ENCODE peak calls at places on chromosomes 12 and 14, in seven cellular contexts. W, S, C, O, R, J and E are unnamed samples.

GRCh38 chr12:45304514-45305178 is 88.8 kb downstream of the ANO6 start:
- DNase-seq in R (no peak), S (no peak), O (no peak), J (no peak), C (no peak), W (no peak), E (no peak)

GRCh38 chr12:113473942-113474341 is 2.3 kb upstream of the LHX5 start:
- DNase-seq in O (no peak), S (no peak), C (no peak), J (no peak), W (no peak), R (no peak), E (peak; percentile 82)

GRCh38 chr12:107512391-107512790 is 173.2 kb upstream of the PWP1 start:
- DNase-seq in C (no peak), R (no peak), O (no peak), W (no peak), S (no peak), J (no peak), E (peak; percentile 19)

GRCh38 chr14:101235042-101235871 is 326.0 kb upstream of the DIO3 start:
- DNase-seq in J (peak; percentile 87), R (peak; percentile 80), S (peak; percentile 83), W (peak; percentile 45), O (peak; percentile 43), C (no peak), E (peak; percentile 92)

GRCh38 chr12:75446857-75447256 is 33.7 kb upstream of the GLIPR1 start:
- DNase-seq in J (no peak), C (no peak), W (no peak), R (no peak), O (no peak), S (no peak), E (no peak)

GRCh38 chr14:94345344-94346072 is 22.4 kb upstream of the SERPINA6 start:
- DNase-seq in R (no peak), S (peak; percentile 78), W (no peak), O (no peak), C (no peak), J (no peak), E (no peak)

GRCh38 chr12:88471641-88472040 is 108.6 kb downstream of the KITLG start:
- DNase-seq in J (no peak), O (no peak), C (no peak), R (peak; percentile 45), W (no peak), S (no peak), E (no peak)

GRCh38 chr14:24172261-24172860 is 481 bp downstream of the REC8 start:
- DNase-seq in C (no peak), O (no peak), S (no peak), J (no peak), W (no peak), R (no peak), E (peak; percentile 66)

GRCh38 chr12:8890313-8891084 is 23.8 kb upstream of the PHC1 start:
- DNase-seq in J (peak; percentile 81), C (no peak), W (peak; percentile 27), S (peak; percentile 74), R (peak; percentile 64), O (no peak), E (peak; percentile 91)

GRCh38 chr12:58530421-58531067 is 389.8 kb downstream of the LRIG3 start:
- DNase-seq in C (no peak), W (no peak), J (no peak), S (no peak), O (no peak), R (no peak), E (no peak)

GRCh38 chr12:12717586-12718381 is 616 bp downstream of the CDKN1B start:
- DNase-seq in J (peak; percentile 33), R (peak; percentile 52), C (no peak), W (peak; percentile 48), O (no peak), S (peak; percentile 41), E (peak; percentile 84)

GRCh38 chr14:37583358-37584210 is 11.5 kb downstream of the FOXA1 start:
- DNase-seq in S (peak; percentile 80), O (no peak), C (no peak), R (no peak), W (peak; percentile 57), J (peak; percentile 79), E (peak; percentile 68)

GRCh38 chr14:75341639-75342038 is 63.0 kb downstream of the FOS start:
- DNase-seq in C (no peak), W (no peak), S (no peak), O (no peak), J (no peak), R (no peak), E (no peak)

GRCh38 chr12:105672171-105672570 is 341.7 kb downstream of the C12orf75 start:
- DNase-seq in J (no peak), O (no peak), S (no peak), W (no peak), R (no peak), C (no peak), E (no peak)

GRCh38 chr12:25187781-25188180 is 7.2 kb downstream of the DNAI7 start:
- DNase-seq in W (no peak), J (no peak), C (no peak), R (no peak), S (no peak), O (no peak), E (no peak)

GRCh38 chr12:124808276-124808675 is 55.4 kb downstream of the SCARB1 start:
- DNase-seq in J (no peak), W (no peak), S (no peak), C (no peak), R (no peak), O (no peak), E (no peak)

GRCh38 chr12:18428416-18428815 is 167.1 kb downstream of the PIK3C2G start:
- DNase-seq in J (no peak), S (no peak), R (no peak), W (no peak), C (no peak), O (no peak), E (no peak)

GRCh38 chr14:95034806-95035205 is 122.5 kb downstream of the DICER1 start:
- DNase-seq in W (no peak), R (no peak), C (no peak), O (no peak), S (no peak), J (no peak), E (no peak)

GRCh38 chr12:130162267-130162666 is at the start of gene FZD10:
- DNase-seq in J (peak; percentile 84), O (no peak), W (peak; percentile 19), R (no peak), S (peak; percentile 67), C (no peak), E (peak; percentile 95)

DNA sequence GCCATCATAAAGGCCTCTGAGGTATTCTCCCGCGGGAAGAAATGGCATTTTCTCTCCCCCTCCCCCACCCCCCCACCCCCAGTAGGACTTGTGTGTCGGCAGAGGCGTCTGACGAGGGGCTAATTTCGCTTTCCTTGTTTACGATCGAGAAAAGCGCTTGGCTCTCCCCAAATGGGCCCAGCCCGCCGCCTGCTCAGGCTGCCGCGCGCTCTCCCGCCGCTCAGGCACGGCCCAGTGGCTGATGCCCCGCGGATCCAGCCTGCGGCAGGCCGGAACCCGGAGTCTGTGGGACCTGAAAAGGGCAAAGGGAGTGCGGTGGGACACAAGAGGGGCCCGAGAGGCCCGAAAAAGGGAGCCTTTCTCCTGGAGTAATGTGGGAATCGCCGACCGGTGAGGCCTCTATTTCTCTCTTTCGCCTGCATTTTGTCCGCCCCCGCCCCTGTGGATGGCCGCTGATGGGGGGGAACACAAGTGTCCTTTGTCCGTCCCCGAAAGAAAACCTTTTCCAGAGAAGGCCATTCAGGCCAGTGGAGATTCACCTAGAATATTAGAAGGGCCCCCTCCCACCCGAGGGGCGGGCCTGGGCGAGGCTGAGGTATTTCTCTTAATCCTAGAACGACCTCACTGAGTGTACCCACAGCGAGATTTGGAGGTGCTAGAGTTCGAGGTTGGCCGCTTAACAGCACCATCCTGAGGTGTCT is 9.0 kb upstream of the HOXC6 start:
- DNase-seq in R (no peak), S (no peak), C (no peak), J (no peak), O (no peak), W (no peak), E (peak; percentile 90)
- H3K27me3 ChIP-seq in R (no peaks in the 10 kb centered on the region), S (peaks cover 82% of the 10 kb centered on the region), C (no peaks in the 10 kb centered on the region), J (no peaks in the 10 kb centered on the region), O (peaks cover 69% of the 10 kb centered on the region), W (peaks cover 12% of the 10 kb centered on the region), E (peaks cover 100% of the 10 kb centered on the region)

GRCh38 chr12:128859311-128859710 is 6.0 kb downstream of the GLT1D1 start:
- DNase-seq in R (no peak), C (no peak), O (no peak), S (no peak), W (no peak), J (no peak), E (no peak)

GRCh38 chr12:128863957-128864356 is 10.7 kb downstream of the GLT1D1 start:
- DNase-seq in J (no peak), R (no peak), C (no peak), O (no peak), W (no peak), S (no peak), E (no peak)

GRCh38 chr12:128857173-128857770 is 4.0 kb downstream of the GLT1D1 start:
- DNase-seq in R (no peak), O (no peak), S (no peak), J (no peak), W (peak; percentile 68), C (no peak), E (peak; percentile 36)

GRCh38 chr12:128864516-128865186 is 11.4 kb downstream of the GLT1D1 start:
- DNase-seq in J (no peak), O (no peak), R (no peak), W (no peak), S (no peak), C (no peak), E (no peak)

DNA sequence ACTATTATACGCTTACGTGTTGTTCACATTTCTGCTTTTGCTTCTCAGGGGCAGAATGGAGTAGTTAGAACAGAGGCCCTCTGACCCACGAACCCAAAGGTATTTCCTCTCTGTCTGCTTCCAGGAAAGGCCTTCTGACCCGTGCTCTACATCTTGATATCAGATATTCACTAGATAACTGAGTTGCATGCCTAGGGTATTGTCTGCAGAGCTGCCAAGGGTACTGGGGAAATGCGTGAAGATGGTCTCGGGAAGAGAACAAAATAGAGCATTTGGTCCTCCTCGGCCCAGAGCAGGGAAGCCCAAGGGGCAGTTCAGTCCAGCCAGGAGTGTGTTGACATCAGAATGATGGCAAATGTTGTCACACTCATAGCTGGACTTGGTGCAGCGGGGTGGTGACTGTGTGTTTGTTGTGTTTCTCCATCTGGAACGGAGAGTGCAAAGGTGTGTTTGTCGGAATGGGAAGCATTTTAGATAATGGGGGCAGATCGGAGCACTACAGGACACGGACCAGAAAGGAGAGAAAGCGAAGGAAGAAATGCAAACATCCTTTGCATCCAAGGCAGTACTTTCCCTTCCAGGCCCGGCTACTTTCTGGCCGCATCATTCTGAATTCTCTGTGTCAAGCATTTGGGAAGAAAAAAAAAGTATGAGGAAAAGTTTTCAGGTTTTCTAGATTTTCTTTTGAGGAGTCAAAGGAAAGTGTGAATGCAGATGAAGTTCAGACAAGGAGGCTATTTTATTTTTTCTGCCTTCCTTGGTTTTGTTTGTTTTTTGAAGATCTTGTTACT is 8.1 kb downstream of the GLT1D1 start:
- DNase-seq in O (no peak), C (no peak), R (no peak), W (no peak), J (no peak), S (peak; percentile 38), E (no peak)
- H3K27me3 ChIP-seq in O (no peaks in the 10 kb centered on the region), C (no peaks in the 10 kb centered on the region), R (no peaks in the 10 kb centered on the region), W (no peaks in the 10 kb centered on the region), J (no peaks in the 10 kb centered on the region), S (peaks cover under 1% of the 10 kb centered on the region), E (no peaks in the 10 kb centered on the region)

GRCh38 chr12:52091869-52092268 is 12.4 kb downstream of the SMIM41 start:
- DNase-seq in S (no peak), O (no peak), C (no peak), W (no peak), J (no peak), R (no peak), E (no peak)
- H3K27me3 ChIP-seq in S (peaks cover 18% of the 10 kb centered on the region), O (no peaks in the 10 kb centered on the region), C (no peaks in the 10 kb centered on the region), W (no peaks in the 10 kb centered on the region), J (peaks cover 63% of the 10 kb centered on the region), R (peaks cover 4% of the 10 kb centered on the region), E (no peaks in the 10 kb centered on the region)

GRCh38 chr12:111033281-111034147 is 113.1 kb upstream of the MYL2 start:
- DNase-seq in J (peak; percentile 74), S (peak; percentile 17), O (no peak), W (no peak), C (no peak), R (no peak), E (peak; percentile 90)
- H3K27me3 ChIP-seq in J (no peaks in the 10 kb centered on the region), S (peaks cover 91% of the 10 kb centered on the region), O (peaks cover 11% of the 10 kb centered on the region), W (peaks cover 10% of the 10 kb centered on the region), C (peaks cover 59% of the 10 kb centered on the region), R (peaks cover 46% of the 10 kb centered on the region), E (peaks cover 5% of the 10 kb centered on the region)